ENCODE peak calls at places on chromosomes 13 and 19, in seven cellular contexts. One of them, this sample, is unnamed.
A peak's percentile ranks its signal among the peaks of the same experiment; 100 is the strongest.

GRCh38 chr19:5948697-5949564 is 29.0 kb downstream of the RANBP3 start:
- DNase-seq in pancreas: no peak
- DNase-seq in tibial nerve: no peak
- DNase-seq in naive thymus-derived CD4-positive, alpha-beta T cell: no peak
- DNase-seq in aorta: no peak
- DNase-seq in neuronal stem cell: no peak
- DNase-seq in heart left ventricle: no peak
- DNase-seq in this sample: no peak

GRCh38 chr19:37988758-37989635 is 82.0 kb downstream of the SIPA1L3 start:
- DNase-seq in pancreas: no peak
- DNase-seq in tibial nerve: no peak
- DNase-seq in naive thymus-derived CD4-positive, alpha-beta T cell: no peak
- DNase-seq in aorta: no peak
- DNase-seq in neuronal stem cell: no peak
- DNase-seq in heart left ventricle: no peak
- DNase-seq in this sample: no peak

GRCh38 chr13:81670048-81670447 is 1329.1 kb upstream of the SPRY2 start:
- DNase-seq in pancreas: no peak
- DNase-seq in tibial nerve: no peak
- DNase-seq in naive thymus-derived CD4-positive, alpha-beta T cell: no peak
- DNase-seq in aorta: no peak
- DNase-seq in neuronal stem cell: no peak
- DNase-seq in heart left ventricle: no peak
- DNase-seq in this sample: no peak

GRCh38 chr19:7540761-7541480 is 5.4 kb downstream of the PNPLA6 start:
- DNase-seq in pancreas: peak; percentile 30
- DNase-seq in tibial nerve: no peak
- DNase-seq in naive thymus-derived CD4-positive, alpha-beta T cell: no peak
- DNase-seq in aorta: no peak
- DNase-seq in neuronal stem cell: no peak
- DNase-seq in heart left ventricle: no peak
- DNase-seq in this sample: no peak

GRCh38 chr19:46840157-46840942 is 10.3 kb downstream of the AP2S1 start:
- DNase-seq in pancreas: no peak
- DNase-seq in tibial nerve: no peak
- DNase-seq in naive thymus-derived CD4-positive, alpha-beta T cell: peak; percentile 44
- DNase-seq in aorta: no peak
- DNase-seq in neuronal stem cell: peak; percentile 71
- DNase-seq in heart left ventricle: no peak
- DNase-seq in this sample: peak; percentile 86

GRCh38 chr19:13888281-13888680 is 11.3 kb downstream of the NANOS3 start:
- DNase-seq in pancreas: peak; percentile 31
- DNase-seq in tibial nerve: no peak
- DNase-seq in naive thymus-derived CD4-positive, alpha-beta T cell: no peak
- DNase-seq in aorta: no peak
- DNase-seq in neuronal stem cell: no peak
- DNase-seq in heart left ventricle: no peak
- DNase-seq in this sample: no peak

GRCh38 chr13:95573226-95573625 is 20.7 kb downstream of the CLDN10 start:
- DNase-seq in pancreas: no peak
- DNase-seq in tibial nerve: no peak
- DNase-seq in naive thymus-derived CD4-positive, alpha-beta T cell: no peak
- DNase-seq in aorta: no peak
- DNase-seq in neuronal stem cell: no peak
- DNase-seq in heart left ventricle: no peak
- DNase-seq in this sample: no peak

GRCh38 chr19:42538841-42539709 is 10.8 kb upstream of the CEACAM1 start:
- DNase-seq in pancreas: no peak
- DNase-seq in tibial nerve: no peak
- DNase-seq in naive thymus-derived CD4-positive, alpha-beta T cell: no peak
- DNase-seq in aorta: no peak
- DNase-seq in neuronal stem cell: no peak
- DNase-seq in heart left ventricle: no peak
- DNase-seq in this sample: no peak

GRCh38 chr19:36210497-36210896 is 4.0 kb downstream of the ZNF565 start:
- DNase-seq in pancreas: no peak
- DNase-seq in tibial nerve: no peak
- DNase-seq in naive thymus-derived CD4-positive, alpha-beta T cell: no peak
- DNase-seq in aorta: no peak
- DNase-seq in neuronal stem cell: no peak
- DNase-seq in heart left ventricle: no peak
- DNase-seq in this sample: no peak

GRCh38 chr13:111639994-111640393 is 319.6 kb downstream of the TEX29 start:
- DNase-seq in pancreas: no peak
- DNase-seq in tibial nerve: no peak
- DNase-seq in naive thymus-derived CD4-positive, alpha-beta T cell: no peak
- DNase-seq in aorta: no peak
- DNase-seq in neuronal stem cell: no peak
- DNase-seq in heart left ventricle: no peak
- DNase-seq in this sample: no peak

GRCh38 chr13:83232626-83233025 is 649.6 kb downstream of the SLITRK1 start:
- DNase-seq in pancreas: no peak
- DNase-seq in tibial nerve: no peak
- DNase-seq in naive thymus-derived CD4-positive, alpha-beta T cell: no peak
- DNase-seq in aorta: no peak
- DNase-seq in neuronal stem cell: no peak
- DNase-seq in heart left ventricle: no peak
- DNase-seq in this sample: no peak

GRCh38 chr13:104389722-104390121 is 1323.5 kb upstream of the SLC10A2 start:
- DNase-seq in pancreas: no peak
- DNase-seq in tibial nerve: no peak
- DNase-seq in naive thymus-derived CD4-positive, alpha-beta T cell: no peak
- DNase-seq in aorta: no peak
- DNase-seq in neuronal stem cell: no peak
- DNase-seq in heart left ventricle: no peak
- DNase-seq in this sample: no peak

GRCh38 chr13:80814541-80814940 is 473.6 kb upstream of the SPRY2 start:
- DNase-seq in pancreas: no peak
- DNase-seq in tibial nerve: no peak
- DNase-seq in naive thymus-derived CD4-positive, alpha-beta T cell: no peak
- DNase-seq in aorta: no peak
- DNase-seq in neuronal stem cell: no peak
- DNase-seq in heart left ventricle: no peak
- DNase-seq in this sample: no peak

GRCh38 chr13:70623260-70623659 is 515.0 kb upstream of the KLHL1 start:
- DNase-seq in pancreas: no peak
- DNase-seq in tibial nerve: no peak
- DNase-seq in naive thymus-derived CD4-positive, alpha-beta T cell: no peak
- DNase-seq in aorta: no peak
- DNase-seq in neuronal stem cell: no peak
- DNase-seq in heart left ventricle: no peak
- DNase-seq in this sample: no peak

GRCh38 chr13:79581870-79582315 is 100.9 kb downstream of the NDFIP2 start:
- DNase-seq in pancreas: no peak
- DNase-seq in tibial nerve: no peak
- DNase-seq in naive thymus-derived CD4-positive, alpha-beta T cell: no peak
- DNase-seq in aorta: no peak
- DNase-seq in neuronal stem cell: no peak
- DNase-seq in heart left ventricle: peak; percentile 25
- DNase-seq in this sample: no peak

GRCh38 chr13:41546372-41547252 is 89.3 kb downstream of the RGCC start:
- DNase-seq in pancreas: no peak
- DNase-seq in tibial nerve: no peak
- DNase-seq in naive thymus-derived CD4-positive, alpha-beta T cell: peak; percentile 45
- DNase-seq in aorta: no peak
- DNase-seq in neuronal stem cell: no peak
- DNase-seq in heart left ventricle: no peak
- DNase-seq in this sample: no peak

GRCh38 chr13:46529509-46529908 is 23.5 kb upstream of the LRCH1 start:
- DNase-seq in pancreas: no peak
- DNase-seq in tibial nerve: no peak
- DNase-seq in naive thymus-derived CD4-positive, alpha-beta T cell: no peak
- DNase-seq in aorta: no peak
- DNase-seq in neuronal stem cell: no peak
- DNase-seq in heart left ventricle: no peak
- DNase-seq in this sample: no peak

GRCh38 chr13:79541426-79542049 is 60.6 kb downstream of the NDFIP2 start:
- DNase-seq in pancreas: no peak
- DNase-seq in tibial nerve: no peak
- DNase-seq in naive thymus-derived CD4-positive, alpha-beta T cell: no peak
- DNase-seq in aorta: no peak
- DNase-seq in neuronal stem cell: peak; percentile 63
- DNase-seq in heart left ventricle: no peak
- DNase-seq in this sample: peak; percentile 16

GRCh38 chr19:38918526-38918925 is 6.5 kb upstream of the CCER2 start:
- DNase-seq in pancreas: peak; percentile 13
- DNase-seq in tibial nerve: no peak
- DNase-seq in naive thymus-derived CD4-positive, alpha-beta T cell: no peak
- DNase-seq in aorta: peak; percentile 50
- DNase-seq in neuronal stem cell: no peak
- DNase-seq in heart left ventricle: no peak
- DNase-seq in this sample: no peak

GRCh38 chr19:4097501-4097900 is 26.4 kb downstream of the MAP2K2 start:
- DNase-seq in pancreas: peak; percentile 24
- DNase-seq in tibial nerve: peak; percentile 38
- DNase-seq in naive thymus-derived CD4-positive, alpha-beta T cell: no peak
- DNase-seq in aorta: peak; percentile 87
- DNase-seq in neuronal stem cell: no peak
- DNase-seq in heart left ventricle: peak; percentile 53
- DNase-seq in this sample: no peak

GRCh38 chr19:4100647-4101495 is 23.1 kb downstream of the MAP2K2 start:
- DNase-seq in pancreas: peak; percentile 8
- DNase-seq in tibial nerve: no peak
- DNase-seq in naive thymus-derived CD4-positive, alpha-beta T cell: no peak
- DNase-seq in aorta: no peak
- DNase-seq in neuronal stem cell: no peak
- DNase-seq in heart left ventricle: no peak
- DNase-seq in this sample: no peak

GRCh38 chr19:4099054-4099764 is 24.7 kb downstream of the MAP2K2 start:
- DNase-seq in pancreas: peak; percentile 18
- DNase-seq in tibial nerve: no peak
- DNase-seq in naive thymus-derived CD4-positive, alpha-beta T cell: no peak
- DNase-seq in aorta: no peak
- DNase-seq in neuronal stem cell: no peak
- DNase-seq in heart left ventricle: no peak
- DNase-seq in this sample: no peak

GRCh38 chr19:4096049-4096892 is 27.7 kb downstream of the MAP2K2 start:
- DNase-seq in pancreas: no peak
- DNase-seq in tibial nerve: no peak
- DNase-seq in naive thymus-derived CD4-positive, alpha-beta T cell: no peak
- DNase-seq in aorta: no peak
- DNase-seq in neuronal stem cell: no peak
- DNase-seq in heart left ventricle: no peak
- DNase-seq in this sample: no peak

GRCh38 chr19:4098493-4098892 is 25.4 kb downstream of the MAP2K2 start:
- DNase-seq in pancreas: peak; percentile 24
- DNase-seq in tibial nerve: no peak
- DNase-seq in naive thymus-derived CD4-positive, alpha-beta T cell: no peak
- DNase-seq in aorta: no peak
- DNase-seq in neuronal stem cell: no peak
- DNase-seq in heart left ventricle: peak; percentile 70
- DNase-seq in this sample: no peak
- H3K27ac ChIP-seq in pancreas: no peak overlapping the region
- H3K27ac ChIP-seq in tibial nerve: no peak overlapping the region
- H3K27ac ChIP-seq in naive thymus-derived CD4-positive, alpha-beta T cell: no peak overlapping the region
- H3K27ac ChIP-seq in aorta: no peak overlapping the region
- H3K27ac ChIP-seq in neuronal stem cell: no peak overlapping the region
- H3K27ac ChIP-seq in heart left ventricle: peak overlapping the region; percentile 64
- H3K27ac ChIP-seq in this sample: no peak overlapping the region

DNA sequence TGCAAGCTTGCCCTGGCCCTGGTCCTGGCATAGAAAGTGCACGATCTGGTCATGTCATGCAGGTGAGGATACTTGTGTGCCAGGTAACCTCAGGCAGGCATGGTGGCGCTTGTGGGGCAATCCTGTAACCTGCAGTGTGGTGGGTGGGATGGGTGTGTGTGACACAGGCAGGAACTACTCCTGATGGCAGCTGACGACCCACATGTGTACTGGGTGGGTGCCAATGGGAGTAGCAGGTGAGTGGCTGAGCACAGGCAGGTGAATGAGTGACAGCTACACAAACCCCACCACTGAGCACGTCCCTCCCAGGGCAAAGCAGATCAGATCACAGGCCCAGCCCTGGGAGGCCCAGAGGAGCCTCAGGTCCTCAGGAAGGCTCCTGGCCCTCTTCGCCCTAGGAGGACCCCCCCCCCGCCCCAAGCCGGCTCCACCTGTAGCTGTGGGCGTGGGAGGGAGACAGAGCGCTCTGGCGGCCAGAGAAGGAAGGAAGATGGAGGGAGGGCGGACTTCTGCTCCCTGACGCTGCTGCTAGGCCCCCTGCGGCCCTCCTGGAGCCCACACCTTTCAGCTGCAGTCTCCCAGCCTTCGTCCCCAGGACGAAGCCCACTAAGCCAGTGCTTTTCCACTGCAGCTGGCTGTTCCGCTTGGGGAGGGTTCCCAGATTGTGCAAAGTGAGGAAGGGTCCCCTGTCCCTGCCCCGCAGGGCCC is 1.3 kb upstream of the ZNF181 start:
- DNase-seq in pancreas: peak; percentile 46
- DNase-seq in tibial nerve: no peak
- DNase-seq in naive thymus-derived CD4-positive, alpha-beta T cell: no peak
- DNase-seq in aorta: no peak
- DNase-seq in neuronal stem cell: no peak
- DNase-seq in heart left ventricle: no peak
- DNase-seq in this sample: no peak
- H3K27ac ChIP-seq in pancreas: peak overlapping the region; percentile 99
- H3K27ac ChIP-seq in tibial nerve: peak overlapping the region; percentile 99
- H3K27ac ChIP-seq in naive thymus-derived CD4-positive, alpha-beta T cell: peak overlapping the region; percentile 94
- H3K27ac ChIP-seq in aorta: no peak overlapping the region
- H3K27ac ChIP-seq in neuronal stem cell: no peak overlapping the region
- H3K27ac ChIP-seq in heart left ventricle: peak overlapping the region; percentile 96
- H3K27ac ChIP-seq in this sample: no peak overlapping the region

GRCh38 chr13:30408319-30409101 is 13.8 kb upstream of the UBE2L5 start:
- DNase-seq in pancreas: peak; percentile 97
- DNase-seq in tibial nerve: peak; percentile 93
- DNase-seq in naive thymus-derived CD4-positive, alpha-beta T cell: peak; percentile 89
- DNase-seq in aorta: peak; percentile 99
- DNase-seq in neuronal stem cell: peak; percentile 87
- DNase-seq in heart left ventricle: peak; percentile 93
- DNase-seq in this sample: peak; percentile 83

GRCh38 chr13:30412351-30412750 is 9.9 kb upstream of the UBE2L5 start:
- DNase-seq in pancreas: no peak
- DNase-seq in tibial nerve: no peak
- DNase-seq in naive thymus-derived CD4-positive, alpha-beta T cell: no peak
- DNase-seq in aorta: no peak
- DNase-seq in neuronal stem cell: no peak
- DNase-seq in heart left ventricle: no peak
- DNase-seq in this sample: no peak

GRCh38 chr13:30409911-30410704 is 12.2 kb upstream of the UBE2L5 start:
- DNase-seq in pancreas: no peak
- DNase-seq in tibial nerve: no peak
- DNase-seq in naive thymus-derived CD4-positive, alpha-beta T cell: no peak
- DNase-seq in aorta: no peak
- DNase-seq in neuronal stem cell: no peak
- DNase-seq in heart left ventricle: peak; percentile 31
- DNase-seq in this sample: no peak

GRCh38 chr13:30413842-30414241 is 8.5 kb upstream of the UBE2L5 start:
- DNase-seq in pancreas: no peak
- DNase-seq in tibial nerve: no peak
- DNase-seq in naive thymus-derived CD4-positive, alpha-beta T cell: no peak
- DNase-seq in aorta: no peak
- DNase-seq in neuronal stem cell: no peak
- DNase-seq in heart left ventricle: no peak
- DNase-seq in this sample: no peak

GRCh38 chr13:30410705-30411125 is 11.6 kb upstream of the UBE2L5 start:
- DNase-seq in pancreas: no peak
- DNase-seq in tibial nerve: no peak
- DNase-seq in naive thymus-derived CD4-positive, alpha-beta T cell: no peak
- DNase-seq in aorta: no peak
- DNase-seq in neuronal stem cell: no peak
- DNase-seq in heart left ventricle: no peak
- DNase-seq in this sample: no peak
- H3K27ac ChIP-seq in pancreas: no peak overlapping the region
- H3K27ac ChIP-seq in tibial nerve: no peak overlapping the region
- H3K27ac ChIP-seq in naive thymus-derived CD4-positive, alpha-beta T cell: no peak overlapping the region
- H3K27ac ChIP-seq in aorta: no peak overlapping the region
- H3K27ac ChIP-seq in neuronal stem cell: no peak overlapping the region
- H3K27ac ChIP-seq in heart left ventricle: no peak overlapping the region
- H3K27ac ChIP-seq in this sample: no peak overlapping the region

GRCh38 chr13:74444161-74444571 is 310.0 kb upstream of the KLF12 start:
- DNase-seq in pancreas: no peak
- DNase-seq in tibial nerve: no peak
- DNase-seq in naive thymus-derived CD4-positive, alpha-beta T cell: no peak
- DNase-seq in aorta: no peak
- DNase-seq in neuronal stem cell: no peak
- DNase-seq in heart left ventricle: no peak
- DNase-seq in this sample: no peak
- H3K27ac ChIP-seq in pancreas: no peak overlapping the region
- H3K27ac ChIP-seq in tibial nerve: no peak overlapping the region
- H3K27ac ChIP-seq in naive thymus-derived CD4-positive, alpha-beta T cell: no peak overlapping the region
- H3K27ac ChIP-seq in aorta: no peak overlapping the region
- H3K27ac ChIP-seq in neuronal stem cell: no peak overlapping the region
- H3K27ac ChIP-seq in heart left ventricle: no peak overlapping the region
- H3K27ac ChIP-seq in this sample: no peak overlapping the region

This sample was measured in iPS DF 6.9.